ENCODE peak calls at places on chromosomes 11 and 22, in ten cellular contexts. J is endothelial cell of umbilical vein, H is esophagus muscularis mucosa, B is uterus, V is A549, X is body of pancreas, Z is tibial nerve, P is breast epithelium, Q is stomach, R is right lobe of liver. O is an unnamed sample.

GRCh38 chr11:94525933-94526332 is 13.7 kb downstream of the C11orf97 start:
- DNase-seq in J (peak), H (no peak), B (peak), V (no peak), X (peak), Z (peak), P (peak), Q (peak), R (peak), O (no peak)

GRCh38 chr11:61273151-61274078 is 21.7 kb downstream of the VWCE start:
- DNase-seq in J (no peak), H (no peak), B (no peak), V (no peak), X (no peak), Z (no peak), P (no peak), Q (peak), R (no peak), O (no peak)

GRCh38 chr11:59172345-59173079 is 580 bp downstream of the DTX4 start:
- DNase-seq in J (no peak), H (peak), B (no peak), V (no peak), X (peak), Z (no peak), P (no peak), Q (peak), R (peak), O (no peak)

GRCh38 chr22:17797721-17798559 is 23.7 kb upstream of the BID start:
- DNase-seq in J (no peak), H (no peak), B (no peak), V (no peak), X (no peak), Z (no peak), P (no peak), Q (no peak), R (no peak), O (no peak)

GRCh38 chr11:65262381-65262680 is 569 bp downstream of the POLA2 start:
- DNase-seq in J (no peak), H (no peak), B (no peak), V (no peak), X (no peak), Z (no peak), P (peak), Q (peak), R (no peak), O (no peak)

GRCh38 chr22:49996532-49997220 is 15.9 kb downstream of the IL17REL start:
- DNase-seq in J (no peak), H (no peak), B (no peak), V (no peak), X (no peak), Z (no peak), P (no peak), Q (no peak), R (no peak), O (no peak)

GRCh38 chr22:46421272-46421671 is 85.8 kb downstream of the TRMU start:
- DNase-seq in J (no peak), H (no peak), B (no peak), V (no peak), X (no peak), Z (no peak), P (no peak), Q (no peak), R (no peak), O (no peak)

GRCh38 chr22:32325416-32325801 is 32.3 kb upstream of the RFPL3 start:
- DNase-seq in J (no peak), H (peak), B (no peak), V (no peak), X (no peak), Z (no peak), P (no peak), Q (peak), R (no peak), O (peak)

GRCh38 chr11:126102436-126102894 is 39.8 kb upstream of the CDON start:
- DNase-seq in J (no peak), H (no peak), B (peak), V (no peak), X (peak), Z (no peak), P (no peak), Q (peak), R (no peak), O (peak)

GRCh38 chr11:3127706-3128355 is 37.3 kb downstream of the OSBPL5 start:
- DNase-seq in J (no peak), H (no peak), B (peak), V (no peak), X (peak), Z (no peak), P (no peak), Q (no peak), R (peak), O (no peak)

GRCh38 chr22:36220457-36220921 is 18.8 kb downstream of the APOL2 start:
- DNase-seq in J (peak), H (no peak), B (peak), V (peak), X (no peak), Z (no peak), P (no peak), Q (no peak), R (no peak), O (peak)

GRCh38 chr22:49481651-49482399 is 345.8 kb downstream of the BRD1 start:
- DNase-seq in J (no peak), H (no peak), B (no peak), V (no peak), X (no peak), Z (no peak), P (no peak), Q (no peak), R (no peak), O (no peak)

GRCh38 chr22:46833228-46833627 is 70.8 kb downstream of the TBC1D22A start:
- DNase-seq in J (peak), H (no peak), B (no peak), V (peak), X (peak), Z (no peak), P (no peak), Q (peak), R (no peak), O (peak)

GRCh38 chr22:41364233-41364632 is 17.5 kb upstream of the TEF start:
- DNase-seq in J (no peak), H (no peak), B (no peak), V (no peak), X (no peak), Z (no peak), P (no peak), Q (no peak), R (no peak), O (no peak)

GRCh38 chr22:46971141-46971775 is 208.8 kb downstream of the TBC1D22A start:
- DNase-seq in J (peak), H (no peak), B (no peak), V (no peak), X (peak), Z (no peak), P (no peak), Q (no peak), R (no peak), O (no peak)

GRCh38 chr11:41245184-41245583 is 214.3 kb downstream of the LRRC4C start:
- DNase-seq in J (no peak), H (no peak), B (peak), V (no peak), X (no peak), Z (no peak), P (no peak), Q (no peak), R (peak), O (no peak)

GRCh38 chr11:93031386-93031785 is 61.9 kb downstream of the MTNR1B start:
- DNase-seq in J (no peak), H (no peak), B (no peak), V (no peak), X (no peak), Z (no peak), P (no peak), Q (no peak), R (no peak), O (no peak)

GRCh38 chr11:19419813-19420212 is 179.1 kb upstream of the E2F8 start:
- DNase-seq in J (no peak), H (no peak), B (no peak), V (peak), X (no peak), Z (no peak), P (no peak), Q (no peak), R (no peak), O (no peak)

GRCh38 chr11:128749986-128750385 is 56.1 kb downstream of the FLI1 start:
- DNase-seq in J (no peak), H (no peak), B (no peak), V (no peak), X (no peak), Z (no peak), P (no peak), Q (no peak), R (no peak), O (no peak)

GRCh38 chr22:29820941-29821789 is 16.9 kb downstream of the ASCC2 start:
- DNase-seq in J (peak), H (no peak), B (peak), V (peak), X (peak), Z (peak), P (peak), Q (peak), R (peak), O (peak)

GRCh38 chr11:18408558-18409242 is 3.4 kb upstream of the LDHC start:
- DNase-seq in J (no peak), H (no peak), B (no peak), V (peak), X (no peak), Z (no peak), P (no peak), Q (no peak), R (no peak), O (no peak)

GRCh38 chr11:10407055-10407454 is 48.0 kb upstream of the AMPD3 start:
- DNase-seq in J (peak), H (peak), B (no peak), V (peak), X (no peak), Z (no peak), P (no peak), Q (no peak), R (no peak), O (peak)

GRCh38 chr11:14357843-14358728 is 897 bp downstream of the RRAS2 start:
- DNase-seq in J (peak), H (no peak), B (peak), V (peak), X (peak), Z (no peak), P (peak), Q (peak), R (peak), O (peak)

GRCh38 chr22:32206774-32207758 is 2.2 kb upstream of the RFPL2 start:
- DNase-seq in J (no peak), H (peak), B (no peak), V (peak), X (peak), Z (no peak), P (no peak), Q (peak), R (peak), O (peak)

GRCh38 chr11:12461516-12461915 is 84.1 kb downstream of the PARVA start:
- DNase-seq in J (no peak), H (no peak), B (peak), V (no peak), X (no peak), Z (no peak), P (no peak), Q (no peak), R (no peak), O (no peak)

GRCh38 chr11:1087961-1088926 is 13.6 kb downstream of the MUC2 start:
- DNase-seq in J (no peak), H (no peak), B (no peak), V (no peak), X (no peak), Z (no peak), P (no peak), Q (no peak), R (no peak), O (no peak)

GRCh38 chr11:18615628-18616392 is 16.2 kb downstream of the MISFA start:
- DNase-seq in J (no peak), H (no peak), B (no peak), V (no peak), X (no peak), Z (no peak), P (no peak), Q (no peak), R (no peak), O (no peak)

GRCh38 chr11:10540546-10540914 is 457 bp downstream of the RNF141 start:
- DNase-seq in J (peak), H (no peak), B (peak), V (no peak), X (peak), Z (peak), P (peak), Q (peak), R (peak), O (peak)

GRCh38 chr11:11020747-11021149 is 162.9 kb upstream of the ZBED5 start:
- DNase-seq in J (no peak), H (no peak), B (no peak), V (peak), X (no peak), Z (no peak), P (no peak), Q (no peak), R (no peak), O (peak)

GRCh38 chr11:30326114-30326783 is 3.3 kb downstream of the ARL14EP start:
- DNase-seq in J (no peak), H (no peak), B (no peak), V (no peak), X (no peak), Z (no peak), P (no peak), Q (no peak), R (no peak), O (no peak)

GRCh38 chr11:70671083-70671482 is 272.8 kb downstream of the CTTN start:
- DNase-seq in J (no peak), H (no peak), B (no peak), V (no peak), X (no peak), Z (no peak), P (no peak), Q (no peak), R (no peak), O (no peak)

GRCh38 chr11:111367411-111368284 is 11.4 kb downstream of the POU2AF1 start:
- DNase-seq in J (no peak), H (no peak), B (no peak), V (no peak), X (no peak), Z (no peak), P (no peak), Q (no peak), R (no peak), O (no peak)

GRCh38 chr11:111366560-111367410 is 12.3 kb downstream of the POU2AF1 start:
- DNase-seq in J (no peak), H (peak), B (no peak), V (no peak), X (no peak), Z (no peak), P (no peak), Q (no peak), R (no peak), O (no peak)

GRCh38 chr11:111370270-111370901 is 8.7 kb downstream of the POU2AF1 start:
- DNase-seq in J (no peak), H (no peak), B (no peak), V (no peak), X (no peak), Z (no peak), P (no peak), Q (no peak), R (no peak), O (no peak)

GRCh38 chr11:111365722-111366559 is 13.1 kb downstream of the POU2AF1 start:
- DNase-seq in J (no peak), H (peak), B (no peak), V (no peak), X (no peak), Z (no peak), P (no peak), Q (no peak), R (no peak), O (peak)

GRCh38 chr11:111368285-111368560 is 10.9 kb downstream of the POU2AF1 start:
- DNase-seq in J (no peak), H (no peak), B (no peak), V (no peak), X (no peak), Z (no peak), P (no peak), Q (no peak), R (no peak), O (no peak)
- TF ChIP-seq POLR2A in J (no peak), H (no peak), B (no peak), V (no peak), X (no peak), Z (no peak), P (no peak), Q (no peak), R (no peak), O (no peak)

DNA sequence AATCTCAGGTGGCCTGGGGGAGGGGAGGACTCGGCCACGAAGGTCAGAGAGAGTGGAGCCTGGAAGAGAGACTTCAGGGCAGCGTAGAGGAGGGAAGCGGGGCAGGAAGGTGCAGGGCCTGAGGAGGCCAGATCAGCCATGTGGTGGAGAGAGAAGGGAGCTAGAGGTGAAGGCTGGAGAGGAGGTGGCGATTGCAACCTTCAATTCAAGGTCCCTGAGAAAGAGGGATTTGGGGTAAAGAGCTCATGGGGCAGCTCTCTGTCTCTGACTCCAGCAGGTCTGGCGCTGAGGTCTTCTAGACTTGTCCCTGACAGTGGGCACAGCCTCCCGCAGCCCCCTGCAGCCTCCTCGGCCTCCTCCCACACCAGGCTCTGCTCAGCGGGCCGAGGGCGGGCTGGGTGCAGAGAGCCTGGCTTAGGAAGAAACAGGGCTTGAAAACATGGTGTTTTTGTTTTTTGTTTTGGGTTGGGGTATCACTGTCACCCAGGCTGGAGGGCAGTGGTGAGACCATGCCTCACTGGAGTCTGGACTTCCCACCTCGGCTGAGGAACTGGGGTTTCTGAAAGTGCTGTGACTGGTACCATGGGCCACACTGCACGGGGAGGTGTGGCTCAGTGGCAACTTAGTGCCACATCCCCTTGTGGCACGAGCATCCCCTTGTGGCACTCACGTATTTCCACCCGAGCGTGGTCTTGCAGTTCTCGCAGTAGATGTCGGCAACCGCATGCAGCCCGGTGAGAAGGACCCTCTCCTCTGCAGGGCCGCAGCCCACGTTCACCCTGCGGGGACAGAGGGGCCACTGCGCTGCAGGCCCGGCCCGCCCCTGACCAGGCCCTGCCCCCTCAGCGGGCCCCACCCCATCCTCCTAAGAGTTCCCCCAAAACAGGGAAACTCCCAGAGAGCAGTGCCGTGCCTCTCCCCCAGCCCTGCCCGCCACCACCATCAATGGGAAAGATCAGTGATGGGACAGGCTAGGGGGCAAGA is 32.6 kb downstream of the YPEL1 start:
- DNase-seq in J (no peak), H (no peak), B (no peak), V (no peak), X (no peak), Z (no peak), P (no peak), Q (no peak), R (no peak), O (no peak)
- TF ChIP-seq POLR2A in J (no peak), H (no peak), B (no peak), V (no peak), X (no peak), Z (no peak), P (no peak), Q (no peak), R (no peak), O (no peak)

GRCh38 chr11:95791385-95792033 is 1.2 kb downstream of the CEP57 start:
- DNase-seq in J (no peak), H (no peak), B (no peak), V (no peak), X (no peak), Z (no peak), P (no peak), Q (no peak), R (no peak), O (peak)

GRCh38 chr11:95789506-95790122 is at the start of gene FAM76B:
- DNase-seq in J (peak), H (peak), B (peak), V (peak), X (peak), Z (peak), P (peak), Q (peak), R (peak), O (peak)

GRCh38 chr11:95790933-95791247 is 592 bp downstream of the CEP57 start:
- DNase-seq in J (peak), H (no peak), B (peak), V (peak), X (peak), Z (peak), P (peak), Q (peak), R (peak), O (peak)

GRCh38 chr11:95788921-95789505 is 569 bp downstream of the FAM76B start:
- DNase-seq in J (peak), H (peak), B (peak), V (peak), X (peak), Z (no peak), P (no peak), Q (no peak), R (no peak), O (peak)

GRCh38 chr11:95790123-95790932 is at the start of gene CEP57:
- DNase-seq in J (peak), H (peak), B (peak), V (peak), X (peak), Z (peak), P (peak), Q (peak), R (peak), O (peak)
- TF ChIP-seq POLR2A in J (peak), H (peak), B (peak), V (peak), X (peak), Z (no peak), P (peak), Q (peak), R (no peak), O (peak)

GRCh38 chr11:57324154-57324885 is 432 bp downstream of the TNKS1BP1 start:
- DNase-seq in J (peak), H (no peak), B (peak), V (peak), X (peak), Z (no peak), P (no peak), Q (peak), R (no peak), O (peak)

GRCh38 chr11:57323503-57324153 is 1.1 kb downstream of the TNKS1BP1 start:
- DNase-seq in J (peak), H (no peak), B (no peak), V (no peak), X (no peak), Z (no peak), P (no peak), Q (no peak), R (no peak), O (peak)

GRCh38 chr11:57324886-57325734 is at the start of gene TNKS1BP1:
- DNase-seq in J (peak), H (peak), B (peak), V (peak), X (peak), Z (peak), P (peak), Q (peak), R (peak), O (peak)

GRCh38 chr11:57327721-57328120 is 3.0 kb upstream of the TNKS1BP1 start:
- DNase-seq in J (no peak), H (no peak), B (no peak), V (no peak), X (no peak), Z (no peak), P (no peak), Q (no peak), R (no peak), O (no peak)

DNA sequence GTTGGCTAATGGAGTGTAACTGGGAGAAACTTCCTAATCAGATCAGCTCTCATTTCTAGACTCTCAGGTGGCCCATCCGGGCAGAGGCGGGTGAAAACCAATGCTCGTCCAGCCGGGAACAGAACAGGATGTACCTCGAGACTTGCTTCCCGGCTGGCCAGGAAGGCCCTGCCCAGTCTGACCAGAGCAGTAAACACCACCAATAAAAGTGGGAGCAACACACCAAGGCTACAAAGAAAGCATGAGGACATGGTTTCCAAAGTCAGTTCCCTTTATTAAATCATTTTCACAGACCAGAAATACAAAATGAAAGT is 940 bp upstream of the TNKS1BP1 start:
- DNase-seq in J (peak), H (no peak), B (peak), V (peak), X (peak), Z (peak), P (peak), Q (peak), R (no peak), O (peak)
- TF ChIP-seq POLR2A in J (no peak), H (no peak), B (no peak), V (no peak), X (no peak), Z (no peak), P (no peak), Q (no peak), R (no peak), O (no peak)

O was measured in erythroblast.